ENCODE peak calls at places on chromosomes 13 and 19, in four cellular contexts. Y is IMR-90, F is A673, T is cardiac muscle cell. C is an unnamed sample. For H3K27me3, the result is how much of the 10 kb centered on the place peaks cover.

GRCh38 chr13:47747901-47748300 is 253.2 kb downstream of the SUCLA2 start:
- DNase-seq in Y (no peak), F (no peak), T (no peak), C (no peak)

GRCh38 chr19:18507727-18508440 is 14.0 kb downstream of the ELL start:
- DNase-seq in Y (peak), F (no peak), T (no peak), C (no peak)

GRCh38 chr19:8334458-8335342 is 8.4 kb downstream of the KANK3 start:
- DNase-seq in Y (peak), F (peak), T (peak), C (peak)

GRCh38 chr19:6238256-6238642 is 41.5 kb downstream of the MLLT1 start:
- DNase-seq in Y (no peak), F (no peak), T (no peak), C (no peak)

GRCh38 chr13:77781804-77782203 is 84.3 kb downstream of the SLAIN1 start:
- DNase-seq in Y (no peak), F (no peak), T (peak), C (no peak)

GRCh38 chr13:41060723-41061074 is 610 bp upstream of the WBP4 start:
- DNase-seq in Y (no peak), F (peak), T (peak), C (peak)

GRCh38 chr13:58300224-58300623 is 668.7 kb downstream of the PCDH17 start:
- DNase-seq in Y (no peak), F (no peak), T (no peak), C (no peak)

GRCh38 chr13:93227906-93228801 is 1.5 kb downstream of the GPC6 start:
- DNase-seq in Y (peak), F (peak), T (peak), C (peak)

GRCh38 chr13:26508885-26509284 is 48.6 kb upstream of the WASF3 start:
- DNase-seq in Y (peak), F (no peak), T (no peak), C (peak)

GRCh38 chr19:16199275-16199932 is 1.7 kb downstream of the AP1M1 start:
- DNase-seq in Y (no peak), F (no peak), T (no peak), C (no peak)

GRCh38 chr19:10586396-10586795 is 716 bp downstream of the AP1M2 start:
- DNase-seq in Y (no peak), F (no peak), T (no peak), C (no peak)

GRCh38 chr19:3471954-3472655 is 8.2 kb downstream of the SMIM24 start:
- DNase-seq in Y (no peak), F (peak), T (peak), C (no peak)

GRCh38 chr13:48709213-48709612 is 55.5 kb downstream of the CYSLTR2 start:
- DNase-seq in Y (no peak), F (no peak), T (no peak), C (no peak)

GRCh38 chr13:89550842-89551422 is 1796.6 kb upstream of the MIR17HG start:
- DNase-seq in Y (no peak), F (peak), T (no peak), C (no peak)

GRCh38 chr13:37457594-37457993 is 141.0 kb downstream of the POSTN start:
- DNase-seq in Y (peak), F (no peak), T (no peak), C (no peak)

GRCh38 chr19:41869374-41869955 is 7.6 kb upstream of the CD79A start:
- DNase-seq in Y (no peak), F (no peak), T (no peak), C (no peak)

GRCh38 chr13:57632276-57633140 is 964 bp downstream of the PCDH17 start:
- DNase-seq in Y (no peak), F (no peak), T (peak), C (no peak)

GRCh38 chr13:49693877-49694276 is 2.6 kb upstream of the EBPL start:
- DNase-seq in Y (no peak), F (no peak), T (no peak), C (no peak)

GRCh38 chr13:41284512-41285288 is 21.3 kb upstream of the MTRF1 start:
- DNase-seq in Y (peak), F (no peak), T (no peak), C (no peak)

GRCh38 chr19:4555657-4556561 is 3.6 kb downstream of the SEMA6B start:
- DNase-seq in Y (no peak), F (no peak), T (no peak), C (no peak)

GRCh38 chr19:7883796-7884570 is 4.3 kb upstream of the LRRC8E start:
- DNase-seq in Y (peak), F (no peak), T (no peak), C (no peak)

GRCh38 chr13:99759163-99759552 is 212.4 kb downstream of the ZIC5 start:
- DNase-seq in Y (no peak), F (no peak), T (no peak), C (no peak)

GRCh38 chr19:27776020-27776419 is 1436.9 kb downstream of the UQCRFS1 start:
- DNase-seq in Y (peak), F (peak), T (no peak), C (peak)

GRCh38 chr13:37201081-37201480 is 95.6 kb upstream of the CSNK1A1L start:
- DNase-seq in Y (no peak), F (peak), T (no peak), C (no peak)

GRCh38 chr19:32830231-32831014 is 39.1 kb downstream of the SLC7A9 start:
- DNase-seq in Y (peak), F (no peak), T (no peak), C (peak)

GRCh38 chr13:110015253-110015652 is 228.9 kb upstream of the IRS2 start:
- DNase-seq in Y (peak), F (no peak), T (no peak), C (no peak)

GRCh38 chr13:112982281-112983041 is 13.4 kb downstream of the MCF2L start:
- DNase-seq in Y (no peak), F (no peak), T (no peak), C (no peak)

GRCh38 chr13:112984501-112984900 is 15.5 kb downstream of the MCF2L start:
- DNase-seq in Y (no peak), F (no peak), T (no peak), C (no peak)

GRCh38 chr13:112981361-112981905 is 12.4 kb downstream of the MCF2L start:
- DNase-seq in Y (no peak), F (no peak), T (no peak), C (no peak)

GRCh38 chr13:112983428-112984196 is 14.6 kb downstream of the MCF2L start:
- DNase-seq in Y (no peak), F (no peak), T (peak), C (peak)

GRCh38 chr13:112983042-112983305 is 14.0 kb downstream of the MCF2L start:
- DNase-seq in Y (no peak), F (no peak), T (no peak), C (no peak)
- H3K27me3 ChIP-seq in Y (half or more), F (under half), T (under half), C (under half)

GRCh38 chr19:50640368-50640767 is 687 bp upstream of the SYT3 start:
- DNase-seq in Y (no peak), F (no peak), T (no peak), C (no peak)
- H3K27me3 ChIP-seq in Y (under half), F (under half), T (half or more), C (under half)

DNA sequence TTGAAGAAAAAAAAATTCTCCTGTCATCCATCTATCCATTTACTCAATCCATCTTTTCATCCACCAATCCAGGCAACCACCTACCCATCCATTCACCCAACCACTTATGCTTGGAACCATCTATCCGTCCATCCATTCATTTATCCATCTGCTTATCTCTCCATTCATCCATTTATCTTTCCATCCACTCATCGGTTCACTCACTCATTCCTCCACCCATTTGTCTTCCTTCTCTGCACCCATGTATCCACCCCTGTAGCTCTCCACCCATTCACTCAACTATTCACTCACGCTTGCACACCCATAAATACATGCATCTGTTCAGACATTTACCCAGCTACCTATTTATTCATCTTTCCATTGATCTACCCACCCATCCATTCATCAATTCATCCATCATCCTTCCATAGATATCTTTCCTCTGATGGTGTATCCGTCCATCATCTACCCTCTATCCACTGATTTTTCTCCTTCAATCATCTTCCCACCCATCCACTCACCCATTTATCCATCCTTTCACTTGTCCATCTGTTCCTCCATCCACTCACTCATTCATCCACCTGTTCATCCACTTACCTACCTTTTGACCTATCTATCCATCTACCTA is 9.5 kb downstream of the NPHS1 start:
- DNase-seq in Y (no peak), F (no peak), T (no peak), C (no peak)
- H3K27me3 ChIP-seq in Y (under half), F (under half), T (half or more), C (under half)

DNA sequence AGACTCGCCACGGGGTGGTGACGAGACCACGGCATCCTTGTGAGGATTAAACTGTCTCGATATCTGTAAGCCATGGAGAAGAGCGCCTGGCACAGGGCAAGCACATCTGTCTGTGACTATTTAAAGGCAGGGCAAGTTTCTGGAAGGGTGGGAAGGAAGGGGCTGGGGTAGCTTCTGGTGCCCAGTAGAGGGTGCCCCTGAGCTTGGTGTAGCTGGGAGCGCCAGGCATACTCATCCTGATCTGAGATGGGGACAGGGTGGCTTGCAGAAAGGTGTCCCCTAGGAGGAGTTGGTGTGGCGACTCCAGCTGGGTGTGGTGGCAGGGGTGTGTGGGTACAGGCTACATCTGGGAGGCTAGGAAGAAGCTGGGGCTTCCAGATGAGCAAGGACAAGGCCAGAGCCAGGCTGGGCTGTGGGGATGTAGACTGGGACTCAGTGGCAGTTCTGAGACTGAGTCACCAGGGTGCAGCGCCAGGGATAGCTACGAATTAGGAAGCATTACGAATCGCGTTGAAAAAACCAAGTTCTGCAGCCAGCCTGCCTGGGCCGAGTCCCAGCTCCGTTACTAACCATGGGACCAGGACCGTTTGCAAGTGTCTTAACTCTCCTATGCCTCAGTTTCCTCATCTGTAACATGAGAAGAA is 23.1 kb upstream of the ASPDH start:
- DNase-seq in Y (no peak), F (no peak), T (no peak), C (no peak)
- H3K27me3 ChIP-seq in Y (under half), F (under half), T (under half), C (under half)

GRCh38 chr13:54185785-54186184 is 1157.2 kb downstream of the OLFM4 start:
- DNase-seq in Y (no peak), F (peak), T (peak), C (no peak)
- H3K27me3 ChIP-seq in Y (under half), F (under half), T (under half), C (under half)

GRCh38 chr13:70098669-70099068 is 9.0 kb upstream of the ATXN8OS start:
- DNase-seq in Y (no peak), F (peak), T (peak), C (no peak)
- H3K27me3 ChIP-seq in Y (under half), F (under half), T (under half), C (under half)

DNA sequence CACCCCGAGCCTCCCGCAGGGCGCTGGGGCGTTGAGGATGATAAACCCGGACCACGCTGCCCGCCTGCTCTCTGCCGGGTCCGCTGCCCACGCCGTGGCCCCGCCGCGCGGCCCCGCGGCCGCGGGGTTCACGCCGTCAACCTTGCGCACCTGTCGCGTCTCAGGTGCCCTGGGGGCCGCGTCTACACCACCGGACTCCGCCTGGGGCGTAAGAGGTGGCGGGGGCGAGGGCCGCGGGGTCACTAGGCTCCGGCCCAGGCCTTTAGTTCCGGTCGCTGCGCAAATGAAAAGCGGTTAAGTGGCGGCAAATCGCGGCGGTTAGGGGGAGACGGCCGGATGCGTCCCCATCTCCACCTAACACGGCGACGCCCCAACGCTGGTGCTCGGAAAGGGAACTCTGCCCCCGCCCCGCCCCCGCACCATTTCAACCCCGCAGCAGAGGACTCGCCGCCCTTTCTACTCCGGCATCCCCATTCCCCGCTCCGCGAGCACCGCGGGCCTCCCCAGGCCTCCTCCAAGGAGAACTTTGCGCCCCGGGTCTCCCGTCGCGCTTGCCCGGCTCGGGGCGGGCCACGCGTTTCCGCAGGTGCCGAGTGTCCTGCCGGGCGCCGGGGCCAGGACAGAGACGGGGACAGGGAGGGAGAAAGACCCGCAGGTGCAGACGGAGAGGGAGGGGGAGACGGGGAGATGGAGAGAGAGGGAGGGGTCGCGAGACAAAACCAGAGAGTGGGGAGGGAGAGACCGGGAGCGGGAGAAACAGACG is 4.3 kb downstream of the ONECUT3 start:
- DNase-seq in Y (no peak), F (no peak), T (no peak), C (no peak)
- H3K27me3 ChIP-seq in Y (half or more), F (half or more), T (half or more), C (half or more)

DNA sequence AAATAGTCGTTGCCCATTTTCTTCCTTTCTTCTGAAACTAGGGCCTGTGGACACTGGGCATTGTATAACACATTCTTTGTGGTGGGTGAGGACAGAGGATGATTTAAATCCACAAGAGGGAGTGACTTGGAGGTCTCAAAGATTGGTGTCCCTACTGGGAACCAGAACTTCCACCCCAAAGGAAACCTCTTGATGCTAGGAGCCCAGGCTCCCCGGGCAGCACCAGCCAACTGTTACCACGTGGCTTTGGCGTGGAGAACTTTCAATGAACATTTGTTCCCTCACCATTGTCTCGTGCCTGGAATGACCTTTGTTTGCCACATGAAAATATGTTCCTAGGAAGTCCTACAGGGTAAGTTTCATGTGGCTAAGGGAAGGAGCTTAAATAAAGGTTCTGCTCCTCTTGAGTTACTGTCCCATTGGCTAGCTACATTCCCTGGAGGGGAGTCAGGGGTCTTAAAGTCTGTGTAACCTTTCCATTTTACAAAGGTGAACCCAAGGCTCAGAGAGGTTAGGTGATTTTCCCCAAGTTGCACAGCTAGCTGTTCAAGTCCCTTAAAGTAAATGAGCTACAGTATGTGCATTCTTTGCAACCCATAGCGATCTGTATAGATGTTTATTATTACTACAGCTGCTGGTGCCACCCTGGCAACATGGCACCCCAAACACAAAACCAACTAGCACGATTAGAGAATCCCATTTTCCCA is 5.0 kb upstream of the CDX2 start:
- DNase-seq in Y (no peak), F (no peak), T (no peak), C (no peak)
- H3K27me3 ChIP-seq in Y (half or more), F (half or more), T (half or more), C (half or more)

GRCh38 chr19:54115071-54116063 is at the start of the genes PRPF31 and TFPT:
- DNase-seq in Y (peak), F (peak), T (peak), C (peak)

GRCh38 chr19:54123682-54124081 is 8.1 kb downstream of the PRPF31 start:
- DNase-seq in Y (no peak), F (no peak), T (no peak), C (no peak)

GRCh38 chr19:54124393-54124792 is 8.8 kb downstream of the PRPF31 start:
- DNase-seq in Y (no peak), F (no peak), T (no peak), C (no peak)

GRCh38 chr19:54125713-54126112 is 10.2 kb downstream of the PRPF31 start:
- DNase-seq in Y (no peak), F (no peak), T (no peak), C (no peak)

DNA sequence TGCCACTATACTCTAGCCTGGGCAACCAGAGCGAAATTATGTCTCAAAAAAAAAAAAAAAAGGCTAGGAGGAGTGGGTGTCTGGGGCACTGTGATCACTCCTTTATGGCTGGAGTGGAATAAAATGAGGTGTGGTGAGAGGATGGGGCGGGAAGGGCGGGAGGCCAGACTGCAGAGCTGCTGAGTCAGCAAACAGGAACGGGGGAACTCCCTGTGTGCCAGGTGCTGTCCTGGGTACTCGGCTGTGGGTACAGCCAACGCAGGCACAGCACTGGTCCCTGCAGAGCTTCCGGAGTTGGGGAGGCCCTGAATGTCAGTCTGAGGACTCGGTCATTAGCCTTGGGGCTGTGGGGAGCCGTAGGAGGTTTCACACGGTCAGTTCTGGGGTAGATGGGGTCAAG is 5.7 kb downstream of the PRPF31 start:
- DNase-seq in Y (no peak), F (no peak), T (no peak), C (no peak)
- H3K27me3 ChIP-seq in Y (under half), F (under half), T (under half), C (under half)

DNA sequence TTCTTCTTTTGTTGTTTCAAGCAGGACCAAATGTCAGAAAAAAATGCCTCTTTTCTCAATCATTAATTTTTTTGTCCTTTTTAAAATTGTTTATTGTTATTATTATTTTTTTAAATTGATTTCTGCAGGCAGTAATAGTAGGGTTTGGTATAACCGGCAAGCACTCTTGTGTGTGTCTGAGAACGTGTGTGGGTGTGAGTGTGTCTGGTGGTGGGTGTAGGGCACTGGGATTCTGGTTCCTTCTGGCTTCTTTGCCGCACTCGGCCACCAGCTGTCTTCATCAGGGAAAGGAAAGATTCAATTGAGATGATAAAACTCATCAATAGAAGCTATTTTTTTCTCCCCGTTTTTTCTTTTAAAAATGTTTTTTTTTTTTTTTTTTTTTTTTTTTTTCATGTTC is 56.4 kb downstream of the IER2 start:
- DNase-seq in Y (no peak), F (no peak), T (no peak), C (no peak)
- H3K27me3 ChIP-seq in Y (under half), F (under half), T (under half), C (under half)